ENCODE peak calls at places on chromosome X, in nine cellular contexts. K, U, B, Z, H, A, O, V and R are unnamed samples.
A peak's percentile ranks its signal among the peaks of the same experiment; 100 is the strongest.

GRCh38 chrX:103310592-103311400 is at the start of gene BEX2:
- DNase-seq in Z (no peak), B (peak; percentile 54), K (peak; percentile 93), H (peak; percentile 5), V (peak; percentile 84), U (peak; percentile 61), A (peak; percentile 85), O (peak; percentile 59), R (peak; percentile 32)

GRCh38 chrX:80312448-80312847 is 107.8 kb upstream of the TENT5D start:
- DNase-seq in K (no peak), Z (no peak), V (no peak), O (no peak), U (no peak), B (no peak), A (no peak), H (no peak), R (no peak)

GRCh38 chrX:46165411-46165810 is 379.8 kb downstream of the ZNF674 start:
- DNase-seq in A (no peak), Z (peak; percentile 27), V (no peak), H (no peak), O (no peak), B (no peak), U (peak; percentile 81), K (no peak), R (peak; percentile 53)

GRCh38 chrX:68698955-68699354 is 51.5 kb downstream of the STARD8 start:
- DNase-seq in K (no peak), U (no peak), V (no peak), Z (no peak), O (no peak), A (no peak), H (no peak), B (peak; percentile 41), R (no peak)

GRCh38 chrX:152907084-152907651 is 9.3 kb downstream of the ZNF185 start:
- DNase-seq in U (no peak), A (peak; percentile 19), H (no peak), O (no peak), Z (no peak), K (no peak), B (no peak), V (peak; percentile 74), R (no peak)

GRCh38 chrX:10983526-10983925 is 127.6 kb upstream of the HCCS start:
- DNase-seq in H (no peak), A (peak; percentile 0), U (no peak), Z (no peak), K (no peak), B (no peak), O (no peak), V (no peak), R (no peak)

GRCh38 chrX:28586891-28587635 is at the start of gene IL1RAPL1:
- DNase-seq in H (no peak), Z (no peak), O (peak; percentile 12), B (peak; percentile 52), K (no peak), U (peak; percentile 13), V (peak; percentile 79), A (peak; percentile 10), R (peak; percentile 41)

GRCh38 chrX:109600114-109600710 is 24.8 kb downstream of the KCNE5 start:
- DNase-seq in B (no peak), K (no peak), Z (no peak), O (no peak), V (peak; percentile 90), H (no peak), A (peak; percentile 3), U (no peak), R (no peak)